ENCODE peak calls at places on chromosomes 12 and 14, in six cellular contexts. G, A, Q, N, D and V are unnamed samples.

GRCh38 chr14:101707285-101707842 is 54.1 kb upstream of the PPP2R5C start:
- DNase-seq in G (peak; percentile 91), A (peak; percentile 70), Q (peak; percentile 90), N (peak; percentile 61), D (peak; percentile 83), V (peak; percentile 84)

GRCh38 chr12:46198913-46199312 is 69.9 kb downstream of the SLC38A1 start:
- DNase-seq in G (no peak), A (no peak), Q (no peak), N (no peak), D (no peak), V (no peak)

GRCh38 chr14:62138593-62138992 is 376.4 kb downstream of the SNAPC1 start:
- DNase-seq in G (peak; percentile 16), A (no peak), Q (peak; percentile 23), N (no peak), D (no peak), V (no peak)

GRCh38 chr14:95313707-95314106 is 6.0 kb downstream of the CLMN start:
- DNase-seq in G (no peak), A (no peak), Q (peak; percentile 81), N (no peak), D (no peak), V (peak; percentile 72)

GRCh38 chr12:116159593-116159992 is 117.9 kb downstream of the MED13L start:
- DNase-seq in G (no peak), A (no peak), Q (no peak), N (no peak), D (no peak), V (no peak)

GRCh38 chr14:105917933-105918436 is 391.6 kb downstream of the TMEM121 start:
- DNase-seq in G (no peak), A (no peak), Q (no peak), N (no peak), D (no peak), V (no peak)

GRCh38 chr14:76977793-76978730 is 50.4 kb downstream of the IRF2BPL start:
- DNase-seq in G (no peak), A (no peak), Q (peak; percentile 77), N (no peak), D (no peak), V (peak; percentile 84)

GRCh38 chr14:38405851-38406630 is 150.1 kb upstream of the CLEC14A start:
- DNase-seq in G (peak; percentile 69), A (no peak), Q (no peak), N (no peak), D (no peak), V (peak; percentile 60)

GRCh38 chr14:100203962-100204834 is 34.7 kb upstream of the YY1 start:
- DNase-seq in G (no peak), A (no peak), Q (peak; percentile 66), N (no peak), D (no peak), V (peak; percentile 49)
- H3K9me2 ChIP-seq in G (no peaks in the 10 kb centered on the region), A (no peaks in the 10 kb centered on the region), Q (no peaks in the 10 kb centered on the region), N (no peaks in the 10 kb centered on the region), D (no peaks in the 10 kb centered on the region), V (no peaks in the 10 kb centered on the region)

DNA sequence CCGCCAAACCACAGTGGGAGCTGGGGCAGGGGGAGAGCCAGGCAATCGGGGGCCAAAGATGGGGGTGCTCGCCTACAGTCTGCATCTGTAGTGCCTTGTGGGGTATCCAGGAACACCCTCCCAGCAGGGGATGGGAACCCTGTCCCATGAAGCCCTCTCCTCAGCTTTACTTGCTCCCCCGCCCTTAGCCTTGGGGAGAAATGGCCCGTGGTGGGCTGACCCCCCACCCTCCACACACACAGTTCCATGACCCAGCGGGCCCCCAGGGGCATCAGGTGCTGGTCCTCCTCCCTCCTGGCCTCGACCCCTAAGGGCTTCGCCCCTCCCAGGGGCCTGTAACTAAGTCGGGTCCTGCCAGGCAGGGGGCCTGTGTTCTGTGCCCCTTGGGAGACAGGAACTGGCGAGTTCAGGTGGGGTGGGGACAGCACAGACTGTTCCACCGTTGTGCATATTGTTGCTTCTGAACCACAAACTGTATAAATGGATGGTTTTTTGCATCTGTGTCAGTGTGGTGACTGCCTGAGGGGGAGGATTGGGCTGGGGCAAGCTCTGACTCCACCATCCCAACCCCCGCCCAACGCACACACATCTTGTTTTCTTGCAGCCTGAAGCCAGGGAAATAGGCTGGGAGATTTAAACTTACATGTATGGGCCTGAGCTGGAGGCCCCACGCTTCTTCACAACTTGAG is 8.8 kb downstream of the TAMALIN start:
- DNase-seq in G (no peak), A (no peak), Q (no peak), N (no peak), D (no peak), V (no peak)
- H3K4me2 ChIP-seq in G (peak overlapping the region; percentile 68), A (no peak overlapping the region), Q (peak overlapping the region; percentile 56), N (no peak overlapping the region), D (no peak overlapping the region), V (no peak overlapping the region)

DNA sequence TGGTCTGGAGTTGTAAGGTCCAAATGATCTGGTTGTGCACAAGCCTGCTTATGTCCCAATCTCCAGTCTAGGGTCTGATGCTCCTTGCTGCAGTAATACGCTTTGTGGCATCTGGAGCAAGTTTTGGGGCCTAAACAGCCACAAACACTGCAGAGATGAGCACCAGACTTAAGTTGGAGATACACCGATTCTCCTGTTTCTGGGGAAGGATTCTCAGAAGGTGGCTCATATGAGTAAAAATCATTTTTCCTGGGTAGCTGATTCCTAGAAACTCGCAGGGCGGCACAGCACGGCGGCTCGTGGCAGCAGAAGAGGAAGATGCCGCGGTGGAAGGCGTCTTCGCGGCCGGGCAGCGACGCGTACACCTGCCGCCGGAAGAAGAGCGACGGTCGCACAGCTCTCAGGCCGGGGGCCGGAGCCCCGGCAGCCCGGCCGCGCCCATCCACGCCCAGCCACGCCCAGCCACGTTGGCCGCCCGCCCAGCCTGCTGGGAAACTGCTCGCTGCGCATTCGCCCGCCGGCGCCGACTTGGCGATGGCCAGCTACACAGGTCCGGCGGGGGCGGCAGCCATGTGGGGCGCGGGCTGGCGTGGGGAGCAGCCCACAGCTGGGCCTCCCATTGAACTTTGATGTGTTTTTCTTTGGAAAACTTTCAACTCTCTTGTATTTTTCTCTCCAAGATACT is 129.0 kb downstream of the ASCL4 start:
- DNase-seq in G (peak; percentile 91), A (no peak), Q (peak; percentile 82), N (peak; percentile 81), D (peak; percentile 82), V (peak; percentile 39)
- H3K9me2 ChIP-seq in G (no peaks in the 10 kb centered on the region), A (no peaks in the 10 kb centered on the region), Q (no peaks in the 10 kb centered on the region), N (no peaks in the 10 kb centered on the region), D (no peaks in the 10 kb centered on the region), V (no peaks in the 10 kb centered on the region)

GRCh38 chr14:68857671-68858070 is 64.8 kb upstream of the ZFP36L1 start:
- DNase-seq in G (no peak), A (no peak), Q (no peak), N (no peak), D (no peak), V (no peak)
- H3K4me2 ChIP-seq in G (no peak overlapping the region), A (no peak overlapping the region), Q (no peak overlapping the region), N (no peak overlapping the region), D (no peak overlapping the region), V (no peak overlapping the region)

GRCh38 chr14:26846388-26846787 is 248.6 kb upstream of the NOVA1 start:
- DNase-seq in G (no peak), A (no peak), Q (no peak), N (no peak), D (no peak), V (no peak)
- H3K9me2 ChIP-seq in G (no peaks in the 10 kb centered on the region), A (no peaks in the 10 kb centered on the region), Q (no peaks in the 10 kb centered on the region), N (no peaks in the 10 kb centered on the region), D (no peaks in the 10 kb centered on the region), V (no peaks in the 10 kb centered on the region)

GRCh38 chr12:57550628-57551549 is 1.0 kb downstream of the KIF5A start:
- DNase-seq in G (no peak), A (no peak), Q (no peak), N (no peak), D (no peak), V (no peak)
- H3K4me2 ChIP-seq in G (peak overlapping the region; percentile 88), A (peak overlapping the region; percentile 91), Q (peak overlapping the region; percentile 88), N (no peak overlapping the region), D (no peak overlapping the region), V (no peak overlapping the region)